ENCODE peak calls at places on chromosomes 6 and 20, in eight cellular contexts. S is NCI-H82, D is sciatic nerve, M is transverse colon, J is ELF-1, B is omental fat pad, L is choroid plexus epithelial cell, Q is left colon. A is an unnamed sample.

GRCh38 chr20:37259865-37260264 is 1.7 kb downstream of the GHRH start:
- DNase-seq in L (no peak), Q (no peak), M (no peak), J (no peak), S (no peak), D (no peak), B (no peak), A (no peak)

GRCh38 chr6:16761469-16762264 is 407 bp upstream of the ATXN1 start:
- DNase-seq in S (peak), M (peak), Q (peak), L (peak), B (peak), D (peak), J (peak), A (peak)

GRCh38 chr20:9261781-9262180 is 192.9 kb downstream of the PLCB4 start:
- DNase-seq in M (no peak), B (no peak), L (no peak), S (no peak), D (no peak), J (no peak), Q (no peak), A (no peak)

GRCh38 chr6:31729515-31729978 is 448 bp upstream of the DDAH2 start:
- DNase-seq in D (peak), L (peak), J (peak), M (peak), S (peak), Q (peak), B (peak), A (peak)

GRCh38 chr20:23265226-23265625 is 85.4 kb upstream of the NXT1 start:
- DNase-seq in S (no peak), L (peak), J (no peak), M (no peak), B (no peak), D (no peak), Q (no peak), A (no peak)

GRCh38 chr20:14454296-14454695 is 116.9 kb upstream of the FLRT3 start:
- DNase-seq in Q (no peak), M (no peak), B (no peak), J (no peak), L (no peak), D (no peak), S (no peak), A (no peak)

GRCh38 chr20:48310312-48310711 is 517.5 kb downstream of the PREX1 start:
- DNase-seq in D (no peak), B (no peak), L (no peak), Q (no peak), J (no peak), M (no peak), S (no peak), A (no peak)

GRCh38 chr6:99810942-99811633 is 182.9 kb downstream of the MCHR2 start:
- DNase-seq in M (peak), Q (peak), B (no peak), D (no peak), L (no peak), S (no peak), J (peak), A (no peak)

GRCh38 chr20:22418738-22419137 is 165.6 kb downstream of the FOXA2 start:
- DNase-seq in S (no peak), J (no peak), L (no peak), M (no peak), D (no peak), Q (no peak), B (no peak), A (no peak)

GRCh38 chr6:1613631-1614447 is 4.1 kb downstream of the FOXC1 start:
- DNase-seq in S (peak), J (peak), B (no peak), Q (no peak), D (no peak), L (no peak), M (no peak), A (no peak)

GRCh38 chr6:26272171-26272631 is 92.8 kb upstream of the BTN3A2 start:
- DNase-seq in M (peak), Q (peak), D (peak), J (peak), B (no peak), S (no peak), L (peak), A (no peak)

GRCh38 chr6:53618219-53618618 is 47.3 kb downstream of the KLHL31 start:
- DNase-seq in B (no peak), Q (no peak), J (no peak), M (no peak), S (no peak), L (no peak), D (no peak), A (no peak)

GRCh38 chr6:101080597-101080996 is 199.5 kb upstream of the ASCC3 start:
- DNase-seq in J (no peak), L (peak), B (no peak), D (no peak), M (no peak), S (no peak), Q (no peak), A (no peak)

GRCh38 chr20:10653593-10654288 is 20.1 kb downstream of the JAG1 start:
- DNase-seq in D (no peak), M (peak), S (peak), L (peak), Q (no peak), B (no peak), J (no peak), A (no peak)

GRCh38 chr20:45088247-45088646 is 12.7 kb downstream of the KCNS1 start:
- DNase-seq in Q (no peak), D (no peak), S (no peak), L (peak), M (no peak), J (no peak), B (no peak), A (no peak)

GRCh38 chr20:53827996-53828672 is 234.5 kb upstream of the ZNF217 start:
- DNase-seq in L (peak), D (no peak), J (no peak), S (peak), M (no peak), Q (no peak), B (no peak), A (no peak)

GRCh38 chr20:63858393-63859165 is 2.7 kb upstream of the ABHD16B start:
- DNase-seq in B (no peak), M (no peak), J (peak), Q (no peak), L (peak), S (peak), D (no peak), A (no peak)

GRCh38 chr20:23629017-23629541 is 8.7 kb downstream of the CST3 start:
- DNase-seq in J (peak), M (peak), S (no peak), L (peak), B (no peak), Q (peak), D (peak), A (no peak)

GRCh38 chr6:43676962-43677606 is 10.5 kb downstream of the MRPS18A start:
- DNase-seq in Q (no peak), M (no peak), L (no peak), J (no peak), S (no peak), D (no peak), B (no peak), A (no peak)

GRCh38 chr20:19074828-19075516 is 137.5 kb upstream of the SLC24A3 start:
- DNase-seq in B (no peak), M (no peak), S (no peak), Q (no peak), J (peak), L (no peak), D (no peak), A (no peak)

GRCh38 chr20:63315240-63315981 is 22.4 kb downstream of the COL20A1 start:
- DNase-seq in Q (no peak), S (no peak), M (no peak), J (no peak), L (no peak), B (no peak), D (no peak), A (no peak)

GRCh38 chr6:22102671-22103070 is 194.2 kb downstream of the PRL start:
- DNase-seq in Q (no peak), D (no peak), S (no peak), L (no peak), J (no peak), M (no peak), B (no peak), A (no peak)

GRCh38 chr20:52295556-52295955 is 104.0 kb upstream of the ZFP64 start:
- DNase-seq in D (no peak), S (no peak), L (no peak), M (no peak), J (no peak), Q (no peak), B (no peak), A (no peak)

GRCh38 chr6:117399924-117400323 is 25.8 kb downstream of the ROS1 start:
- DNase-seq in S (peak), J (no peak), Q (no peak), L (peak), D (no peak), M (no peak), B (no peak), A (no peak)

GRCh38 chr6:3489032-3489757 is 32.3 kb upstream of the SLC22A23 start:
- DNase-seq in Q (no peak), J (peak), S (no peak), D (no peak), L (no peak), B (no peak), M (no peak), A (no peak)

GRCh38 chr6:30744054-30744805 is at the start of gene IER3:
- DNase-seq in M (peak), S (peak), D (peak), J (peak), B (peak), Q (peak), L (peak), A (no peak)

GRCh38 chr6:108564178-108564577 is 3.5 kb downstream of the FOXO3 start:
- DNase-seq in Q (no peak), D (no peak), J (no peak), B (no peak), S (no peak), M (no peak), L (peak), A (no peak)

GRCh38 chr20:45052698-45053440 is 48.1 kb downstream of the KCNS1 start:
- DNase-seq in M (no peak), L (peak), J (no peak), S (no peak), B (no peak), D (no peak), Q (no peak), A (no peak)

GRCh38 chr6:31128093-31128676 is 7.9 kb upstream of the CDSN start:
- DNase-seq in L (peak), B (peak), S (peak), J (peak), M (peak), Q (peak), D (peak), A (peak)

GRCh38 chr20:5612476-5613291 is 137.5 kb upstream of the SHLD1 start:
- DNase-seq in J (no peak), L (no peak), D (no peak), B (no peak), S (no peak), M (no peak), Q (no peak), A (no peak)

GRCh38 chr6:494394-494793 is 102.8 kb downstream of the IRF4 start:
- DNase-seq in M (no peak), L (no peak), S (no peak), Q (no peak), D (no peak), B (no peak), J (no peak), A (no peak)

A was measured in NCI-H1092 treated with DMSO at 0.1 percent for 48 hours.